ENCODE peak calls at places on chromosomes 3 and 15, in five cellular contexts. F, J, A, H and N are unnamed samples.

GRCh38 chr15:95501865-95502264 is 828.6 kb upstream of the NR2F2 start:
- DNase-seq in A (no peak), F (no peak), J (no peak), H (no peak), N (no peak)

GRCh38 chr3:37985637-37986320 is 4.8 kb upstream of the VILL start:
- DNase-seq in H (no peak), F (no peak), J (no peak), A (no peak), N (no peak)

GRCh38 chr3:115418583-115418982 is 204.7 kb upstream of the GAP43 start:
- DNase-seq in J (peak; percentile 39), H (no peak), F (no peak), A (no peak), N (no peak)

GRCh38 chr3:194623449-194624290 is 9.5 kb downstream of the TMEM44 start:
- DNase-seq in J (no peak), A (no peak), F (no peak), H (no peak), N (no peak)

GRCh38 chr15:96408591-96409183 is 78.2 kb downstream of the NR2F2 start:
- DNase-seq in J (no peak), F (no peak), A (no peak), H (no peak), N (no peak)

GRCh38 chr3:39805650-39806049 is 3.8 kb upstream of the MYRIP start:
- DNase-seq in J (no peak), A (no peak), F (no peak), H (no peak), N (no peak)

GRCh38 chr3:100087203-100087602 is 27.1 kb downstream of the FILIP1L start:
- DNase-seq in A (peak; percentile 62), J (no peak), H (peak; percentile 10), F (no peak), N (no peak)

GRCh38 chr3:127721536-127721935 is 48.8 kb downstream of the ABTB1 start:
- DNase-seq in F (no peak), J (no peak), H (no peak), A (no peak), N (no peak)

GRCh38 chr15:89164712-89165211 is 56.6 kb downstream of the RLBP1 start:
- DNase-seq in J (no peak), A (no peak), H (no peak), F (no peak), N (no peak)

GRCh38 chr3:11774296-11774877 is 72.3 kb downstream of the TAMM41 start:
- DNase-seq in F (no peak), H (no peak), J (no peak), A (peak; percentile 43), N (no peak)

GRCh38 chr3:175426805-175427204 is 567.7 kb downstream of the NAALADL2 start:
- DNase-seq in A (no peak), F (no peak), H (no peak), J (no peak), N (no peak)

GRCh38 chr15:45146405-45146804 is 16.6 kb downstream of the DUOX1 start:
- DNase-seq in A (no peak), F (no peak), H (no peak), J (no peak), N (no peak)

GRCh38 chr15:92617197-92618037 is 38.2 kb downstream of the FAM174B start:
- DNase-seq in J (no peak), A (no peak), H (no peak), F (no peak), N (no peak)

GRCh38 chr15:66923438-66923881 is 141.9 kb upstream of the SMAD3 start:
- DNase-seq in J (no peak), F (no peak), H (peak; percentile 16), A (no peak), N (no peak)

GRCh38 chr3:38038447-38038911 is 529 bp upstream of the DLEC1 start:
- DNase-seq in A (no peak), H (no peak), J (no peak), F (peak; percentile 31), N (no peak)

GRCh38 chr3:142595581-142595950 is 627 bp upstream of the PLS1 start:
- DNase-seq in H (peak; percentile 8), J (no peak), F (no peak), A (peak; percentile 21), N (no peak)

GRCh38 chr3:182083112-182083511 is 371.4 kb downstream of the SOX2 start:
- DNase-seq in H (no peak), F (no peak), J (no peak), A (no peak), N (no peak)

GRCh38 chr3:100759162-100759561 is 49.9 kb downstream of the TFG start:
- DNase-seq in J (no peak), A (no peak), H (no peak), F (no peak), N (no peak)

GRCh38 chr3:26621891-26622633 is 510 bp upstream of the LRRC3B start:
- DNase-seq in A (no peak), F (no peak), H (no peak), J (no peak), N (no peak)

GRCh38 chr3:188241072-188241471 is 87.1 kb downstream of the LPP start:
- DNase-seq in A (no peak), J (no peak), F (no peak), H (no peak), N (no peak)

GRCh38 chr3:23836536-23837230 is 30.9 kb downstream of the UBE2E1 start:
- DNase-seq in H (no peak), F (no peak), J (no peak), A (no peak), N (no peak)

GRCh38 chr15:82132742-82133141 is 86.9 kb upstream of the MEX3B start:
- DNase-seq in A (peak; percentile 79), F (no peak), H (no peak), J (no peak), N (no peak)

GRCh38 chr3:53776494-53777101 is 69.6 kb downstream of the CHDH start:
- DNase-seq in F (no peak), A (peak; percentile 74), J (no peak), H (no peak), N (no peak)